ENCODE peak calls at places on chromosomes 7 and 10, in ten cellular contexts. N is uterus, P is OCI-LY7, C is cardiac muscle cell, Z is body of pancreas, A is esophagus squamous epithelium, B is Peyer's patch, X is ovary, L is psoas muscle, V is HCT116. O is an unnamed sample.
A peak's percentile ranks its signal among the peaks of the same experiment; 100 is the strongest.

GRCh38 chr7:85165263-85165662 is 21.6 kb downstream of the SEMA3D start:
- DNase-seq in V (no peak), L (no peak), C (no peak), B (no peak), Z (no peak), P (no peak), N (no peak), X (no peak), A (no peak), O (no peak)

GRCh38 chr7:1572111-1572510 is 2.3 kb upstream of the PSMG3 start:
- DNase-seq in Z (no peak), P (no peak), N (no peak), V (no peak), C (no peak), X (no peak), L (no peak), A (no peak), B (no peak), O (no peak)

GRCh38 chr7:80827238-80827633 is 91.6 kb downstream of the SEMA3C start:
- DNase-seq in X (no peak), Z (no peak), P (no peak), N (no peak), A (no peak), B (no peak), C (no peak), V (no peak), L (no peak), O (no peak)

GRCh38 chr10:124956764-124957163 is 14.8 kb downstream of the ZRANB1 start:
- DNase-seq in A (no peak), P (no peak), X (no peak), N (no peak), C (no peak), B (no peak), L (no peak), V (no peak), Z (no peak), O (no peak)

GRCh38 chr10:42883993-42884983 is 101.7 kb downstream of the BMS1 start:
- DNase-seq in P (no peak), B (no peak), L (no peak), C (no peak), A (no peak), X (no peak), V (no peak), Z (no peak), N (no peak), O (peak; percentile 44)

GRCh38 chr10:60209874-60210584 is 179.6 kb downstream of the ANK3 start:
- DNase-seq in C (no peak), V (no peak), N (no peak), B (no peak), P (no peak), X (no peak), L (no peak), A (no peak), Z (no peak), O (no peak)

GRCh38 chr10:102579206-102579790 is 65.0 kb upstream of the TRIM8 start:
- DNase-seq in B (no peak), V (no peak), N (no peak), Z (no peak), A (no peak), X (no peak), C (no peak), L (no peak), P (no peak), O (no peak)

GRCh38 chr10:127424594-127425264 is 124.4 kb upstream of the NPS start:
- DNase-seq in X (no peak), C (no peak), N (peak; percentile 63), P (no peak), Z (peak; percentile 20), A (no peak), B (no peak), L (peak; percentile 40), V (no peak), O (no peak)

GRCh38 chr7:50502947-50503346 is 52.8 kb upstream of the FIGNL1 start:
- DNase-seq in V (no peak), L (peak; percentile 63), P (no peak), C (no peak), N (no peak), A (no peak), X (no peak), B (no peak), Z (no peak), O (no peak)

GRCh38 chr7:154857728-154858681 is 144.9 kb downstream of the PAXIP1 start:
- DNase-seq in X (no peak), N (no peak), C (no peak), V (no peak), A (no peak), Z (no peak), P (no peak), B (no peak), L (no peak), O (peak; percentile 39)

GRCh38 chr7:55193245-55193644 is 171.9 kb upstream of the LANCL2 start:
- DNase-seq in V (no peak), A (no peak), X (no peak), N (no peak), L (no peak), P (no peak), C (no peak), Z (no peak), B (peak; percentile 2), O (no peak)

GRCh38 chr7:15417341-15417988 is 144.3 kb downstream of the AGMO start:
- DNase-seq in X (no peak), Z (no peak), P (no peak), L (no peak), A (no peak), N (no peak), B (no peak), V (no peak), C (no peak), O (no peak)
- TF ChIP-seq CTCF in X (no peak), Z (no peak), P (no peak), L (no peak), A (no peak), N (no peak), B (no peak), V (no peak), C (no peak), O (no peak)

DNA sequence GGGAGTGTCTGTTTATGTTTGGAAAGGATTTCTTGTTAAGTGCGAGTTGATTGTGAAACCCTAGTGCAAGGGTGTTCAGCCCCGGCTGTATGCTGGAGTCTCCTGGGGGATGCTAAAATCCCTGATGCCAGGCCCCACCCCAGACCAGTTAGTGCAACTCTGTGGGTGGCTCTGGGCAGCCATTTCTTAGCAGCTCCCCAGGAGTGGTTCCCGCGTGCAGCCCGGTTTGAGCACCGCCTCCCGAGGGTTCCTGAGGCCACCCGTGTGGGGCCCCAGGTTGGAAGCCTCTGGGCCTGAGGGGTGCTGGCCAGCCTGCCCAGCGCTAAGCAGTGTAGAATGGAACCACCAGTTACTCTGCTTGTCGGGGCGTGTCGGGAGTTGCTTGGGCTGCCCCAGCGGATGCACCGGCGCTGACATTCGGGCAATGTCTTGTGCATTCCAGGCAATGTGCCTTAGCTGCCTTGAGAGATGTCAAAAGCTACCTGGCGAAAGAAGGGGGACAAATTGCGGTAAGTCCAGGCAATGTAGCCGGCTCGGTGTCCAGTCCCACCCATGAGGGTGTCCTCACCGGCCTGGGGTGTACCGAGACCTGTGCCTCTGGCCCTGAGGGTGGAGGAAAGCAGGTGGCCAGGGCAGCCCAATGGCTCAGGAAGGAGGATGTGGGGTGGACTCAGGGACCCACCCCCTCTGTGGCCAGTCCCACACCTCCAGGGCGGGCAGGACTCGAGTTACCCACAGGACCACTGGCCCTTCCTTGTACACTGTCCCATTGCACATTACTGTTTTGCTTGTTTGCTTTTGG is 13.2 kb downstream of the PFKFB3 start:
- DNase-seq in C (no peak), Z (no peak), L (no peak), B (no peak), N (no peak), P (no peak), X (no peak), A (no peak), V (no peak), O (no peak)
- H3K36me3 ChIP-seq in C (peaks cover 64% of the 10 kb centered on the region), Z (no peaks in the 10 kb centered on the region), L (peaks cover 3% of the 10 kb centered on the region), B (peaks cover 71% of the 10 kb centered on the region), N (no peaks in the 10 kb centered on the region), P (peaks cover 98% of the 10 kb centered on the region), X (no peaks in the 10 kb centered on the region), A (peaks cover 67% of the 10 kb centered on the region), V (peaks cover 24% of the 10 kb centered on the region), O (peaks cover 76% of the 10 kb centered on the region)

GRCh38 chr7:44048031-44048795 is 3.7 kb downstream of the DBNL start:
- DNase-seq in P (no peak), V (no peak), N (peak; percentile 15), X (peak; percentile 16), C (no peak), A (no peak), L (no peak), Z (no peak), B (no peak), O (no peak)
- H3K4me1 ChIP-seq in P (peaks cover 35% of the 10 kb centered on the region), V (peaks cover 18% of the 10 kb centered on the region), N (peaks cover 3% of the 10 kb centered on the region), X (peaks cover 10% of the 10 kb centered on the region), C (peaks cover 12% of the 10 kb centered on the region), A (peaks cover 25% of the 10 kb centered on the region), L (peaks cover 25% of the 10 kb centered on the region), Z (peaks cover 31% of the 10 kb centered on the region), B (peaks cover 14% of the 10 kb centered on the region), O (no peaks in the 10 kb centered on the region)

GRCh38 chr7:47757946-47758371 is 176.0 kb upstream of the TNS3 start:
- DNase-seq in V (no peak), N (peak; percentile 81), Z (peak; percentile 43), P (no peak), A (no peak), B (no peak), C (no peak), X (peak; percentile 41), L (peak; percentile 72), O (peak; percentile 94)

GRCh38 chr7:47758546-47758945 is 176.6 kb upstream of the TNS3 start:
- DNase-seq in X (no peak), N (no peak), Z (no peak), P (no peak), B (no peak), L (no peak), C (no peak), V (no peak), A (no peak), O (peak; percentile 74)

GRCh38 chr7:47762746-47763062 is 180.8 kb upstream of the TNS3 start:
- DNase-seq in N (no peak), X (no peak), Z (no peak), B (no peak), P (no peak), V (no peak), C (no peak), L (no peak), A (no peak), O (no peak)

GRCh38 chr7:47762207-47762606 is 180.3 kb upstream of the TNS3 start:
- DNase-seq in V (no peak), L (no peak), X (no peak), A (no peak), C (no peak), P (no peak), N (no peak), B (no peak), Z (no peak), O (no peak)

DNA sequence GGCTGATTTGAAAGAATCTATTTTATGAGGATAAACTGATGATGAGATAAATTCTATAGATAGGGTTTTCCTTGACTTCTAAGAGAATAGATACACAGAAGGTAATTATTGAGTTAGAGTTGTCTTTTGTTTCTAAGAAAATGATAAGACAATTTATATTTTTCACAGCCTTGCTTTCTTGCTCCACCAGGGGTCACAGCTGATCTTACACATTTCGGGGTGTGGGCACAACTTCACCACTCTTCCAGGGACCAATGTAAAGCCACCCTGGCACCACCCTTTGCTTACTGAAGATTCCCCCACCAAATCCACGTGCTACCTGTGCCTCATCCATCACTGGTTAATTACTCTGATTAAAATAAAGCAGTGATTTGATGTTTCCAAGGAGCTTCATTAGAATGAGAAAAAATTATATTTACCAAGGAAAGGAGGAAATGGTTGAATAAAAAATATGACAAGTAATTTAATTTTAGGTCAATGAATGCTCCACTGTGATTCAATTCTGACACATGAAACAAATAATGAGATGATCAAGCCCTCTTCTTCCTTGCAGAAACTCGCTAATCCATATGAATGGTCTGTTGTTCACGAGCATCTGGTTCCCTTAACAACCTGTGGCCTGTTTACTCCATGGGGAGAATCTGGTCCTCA is 177.3 kb upstream of the TNS3 start:
- DNase-seq in V (peak; percentile 10), L (no peak), Z (no peak), A (no peak), C (no peak), X (no peak), B (no peak), P (peak; percentile 15), N (no peak), O (no peak)
- TF ChIP-seq CTCF in V (peak; percentile 33), L (no peak), Z (no peak), A (no peak), C (peak; percentile 24), X (peak; percentile 14), B (no peak), P (peak; percentile 65), N (no peak), O (no peak)